ENCODE peak calls at places on chromosomes 7 and 10, in four cellular contexts. V, F, S and M are unnamed samples.

GRCh38 chr7:123715793-123716192 is 33.0 kb downstream of the WASL start:
- DNase-seq in V (no peak), F (no peak), S (no peak), M (no peak)

GRCh38 chr7:120862987-120863386 is 5.0 kb upstream of the TSPAN12 start:
- DNase-seq in V (no peak), F (no peak), S (no peak), M (no peak)

GRCh38 chr7:91945476-91945875 is 4.8 kb downstream of the AKAP9 start:
- DNase-seq in V (peak), F (no peak), S (no peak), M (no peak)

GRCh38 chr7:94314526-94314925 is 80.2 kb upstream of the COL1A2 start:
- DNase-seq in V (no peak), F (no peak), S (no peak), M (no peak)

GRCh38 chr7:81430150-81430549 is 339.7 kb downstream of the HGF start:
- DNase-seq in V (no peak), F (no peak), S (no peak), M (no peak)

GRCh38 chr7:128795129-128795528 is 3.4 kb downstream of the CCDC136 start:
- DNase-seq in V (no peak), F (no peak), S (no peak), M (no peak)

GRCh38 chr7:112381311-112382091 is 68.8 kb upstream of the IFRD1 start:
- DNase-seq in V (no peak), F (no peak), S (no peak), M (no peak)

GRCh38 chr10:129971381-129972144 is 7.5 kb upstream of the EBF3 start:
- DNase-seq in V (peak), F (no peak), S (no peak), M (no peak)

GRCh38 chr10:44376504-44377099 is 8.3 kb downstream of the CXCL12 start:
- DNase-seq in V (no peak), F (no peak), S (no peak), M (no peak)

GRCh38 chr7:1457949-1458675 is 1.2 kb downstream of the MICALL2 start:
- DNase-seq in V (no peak), F (no peak), S (no peak), M (no peak)

GRCh38 chr10:5563991-5564536 is 39.3 kb downstream of the CALML3 start:
- DNase-seq in V (peak), F (no peak), S (no peak), M (no peak)

GRCh38 chr7:150971242-150972048 is 6.7 kb downstream of the KCNH2 start:
- DNase-seq in V (peak), F (peak), S (no peak), M (no peak)

GRCh38 chr10:47277352-47278151 is 22.4 kb upstream of the GDF10 start:
- DNase-seq in V (no peak), F (no peak), S (no peak), M (no peak)

GRCh38 chr10:103224133-103224532 is 21.6 kb upstream of the RPEL1 start:
- DNase-seq in V (no peak), F (peak), S (no peak), M (no peak)

GRCh38 chr10:110834622-110835219 is 37.0 kb upstream of the PDCD4 start:
- DNase-seq in V (peak), F (peak), S (no peak), M (no peak)

GRCh38 chr7:100444311-100445278 is 8.3 kb upstream of the PPP1R35 start:
- DNase-seq in V (no peak), F (peak), S (no peak), M (no peak)

GRCh38 chr10:132198068-132198370 is 11.3 kb downstream of the DPYSL4 start:
- DNase-seq in V (no peak), F (no peak), S (no peak), M (no peak)

GRCh38 chr7:148436571-148436970 is 154.0 kb upstream of the C7orf33 start:
- DNase-seq in V (no peak), F (no peak), S (no peak), M (no peak)

GRCh38 chr10:77328272-77328816 is 309.3 kb downstream of the KCNMA1 start:
- DNase-seq in V (peak), F (peak), S (no peak), M (no peak)

GRCh38 chr7:26291699-26292538 is at the start of gene SNX10:
- DNase-seq in V (peak), F (peak), S (peak), M (peak)

GRCh38 chr10:101050206-101051069 is 11.4 kb upstream of the KAZALD1 start:
- DNase-seq in V (peak), F (peak), S (peak), M (no peak)

GRCh38 chr10:74078037-74078436 is 72.6 kb downstream of the AP3M1 start:
- DNase-seq in V (no peak), F (peak), S (no peak), M (no peak)

GRCh38 chr10:34773617-34774261 is 41.4 kb downstream of the PARD3 start:
- DNase-seq in V (no peak), F (no peak), S (no peak), M (no peak)

GRCh38 chr7:148697256-148697841 is 1.4 kb upstream of the CUL1 start:
- DNase-seq in V (peak), F (peak), S (peak), M (no peak)

GRCh38 chr10:61859786-61860185 is 41.7 kb upstream of the ARID5B start:
- DNase-seq in V (no peak), F (no peak), S (no peak), M (no peak)

GRCh38 chr10:34058922-34059614 is 724.6 kb upstream of the NRP1 start:
- DNase-seq in V (no peak), F (no peak), S (no peak), M (no peak)

GRCh38 chr7:101506531-101506930 is 122.6 kb downstream of the MYL10 start:
- DNase-seq in V (no peak), F (no peak), S (no peak), M (no peak)

GRCh38 chr7:73520673-73521635 is 1.1 kb downstream of the BAZ1B start:
- DNase-seq in V (peak), F (peak), S (no peak), M (no peak)

GRCh38 chr7:70091362-70091761 is 493.1 kb downstream of the AUTS2 start:
- DNase-seq in V (no peak), F (no peak), S (no peak), M (no peak)

GRCh38 chr7:18086165-18087030 is 58.8 kb upstream of the PRPS1L1 start:
- DNase-seq in V (peak), F (no peak), S (peak), M (no peak)
- H3K4me3 ChIP-seq in V (peak), F (no peak), S (peak), M (peak)

GRCh38 chr7:67371429-67372305 is 375.0 kb downstream of the TYW1 start:
- DNase-seq in V (peak), F (peak), S (peak), M (peak)
- TF ChIP-seq CTCF in V (peak), F (peak), S (peak), M (peak)

DNA sequence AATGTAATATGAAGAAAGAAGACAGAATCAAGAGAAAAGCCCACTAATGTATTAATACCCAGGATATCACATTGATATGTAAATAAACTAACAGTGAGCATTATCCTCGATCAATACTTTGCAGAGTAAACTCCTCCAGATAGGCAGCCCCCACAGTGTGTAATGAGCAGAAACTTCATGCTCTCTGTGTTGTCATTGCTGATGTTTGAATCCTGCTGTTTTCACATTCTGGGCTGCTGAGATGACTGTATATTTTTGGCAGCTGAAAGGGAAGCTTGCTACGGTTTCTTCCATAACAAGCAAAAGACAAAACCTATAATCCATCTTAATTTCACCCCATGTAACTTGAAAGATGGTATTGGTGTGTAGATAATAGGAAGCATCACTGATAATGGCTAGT is 15.3 kb upstream of the THSD7A start:
- DNase-seq in V (no peak), F (no peak), S (no peak), M (no peak)
- H3K4me3 ChIP-seq in V (no peak), F (no peak), S (peak), M (no peak)

DNA sequence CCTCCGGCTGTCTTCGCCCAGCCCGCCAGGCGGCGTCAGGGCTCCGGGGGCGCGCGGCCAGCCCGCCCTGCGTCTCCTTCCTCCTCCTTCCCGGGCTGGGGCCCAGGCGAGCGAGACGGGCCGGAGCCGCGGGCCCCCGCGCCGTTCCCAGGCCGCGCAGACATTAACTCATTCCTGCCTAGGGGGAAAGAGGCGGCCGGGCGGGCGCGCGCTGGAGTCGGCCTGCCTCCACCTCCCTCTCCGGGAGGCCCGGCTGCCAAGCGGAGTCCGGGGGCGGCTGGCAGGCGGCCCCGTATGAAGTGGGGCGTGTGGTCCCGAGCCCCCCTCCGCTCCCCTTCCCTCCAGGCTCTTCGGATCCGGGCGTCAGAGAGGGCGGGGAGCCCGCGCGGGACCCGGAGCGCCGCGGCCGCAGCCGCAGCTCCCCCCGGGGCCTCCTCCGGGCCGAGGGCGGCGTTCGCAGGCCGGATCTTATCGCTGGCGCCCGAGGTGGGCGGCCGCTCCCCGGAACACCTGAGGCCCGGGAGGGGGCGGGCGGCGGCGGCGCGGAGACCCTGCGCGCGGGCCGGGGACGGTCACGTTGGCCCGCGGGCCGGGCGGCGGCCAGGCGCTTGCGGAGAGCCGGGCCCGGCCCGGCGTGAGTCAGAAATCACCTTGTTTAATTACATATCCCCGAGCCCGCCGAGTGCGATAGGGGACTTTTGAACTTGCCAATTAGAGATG is 43.1 kb downstream of the LDB3 start:
- DNase-seq in V (peak), F (peak), S (peak), M (peak)
- TF ChIP-seq CTCF in V (peak), F (peak), S (peak), M (peak)

GRCh38 chr10:30364391-30365268 is 15.6 kb upstream of the MTPAP start:
- DNase-seq in V (no peak), F (no peak), S (no peak), M (no peak)
- H3K4me3 ChIP-seq in V (no peak), F (no peak), S (no peak), M (no peak)

GRCh38 chr7:143372070-143372469 is 9.1 kb upstream of the ZYX start:
- DNase-seq in V (peak), F (peak), S (no peak), M (no peak)
- TF ChIP-seq CTCF in V (no peak), F (no peak), S (no peak), M (no peak)

GRCh38 chr10:124086787-124087671 is 6.4 kb downstream of the CHST15 start:
- DNase-seq in V (no peak), F (no peak), S (no peak), M (no peak)

GRCh38 chr10:124089859-124090258 is 3.5 kb downstream of the CHST15 start:
- DNase-seq in V (no peak), F (no peak), S (no peak), M (no peak)

GRCh38 chr10:124090630-124091209 is 2.7 kb downstream of the CHST15 start:
- DNase-seq in V (peak), F (no peak), S (no peak), M (no peak)

GRCh38 chr10:124087672-124088634 is 5.4 kb downstream of the CHST15 start:
- DNase-seq in V (peak), F (no peak), S (no peak), M (no peak)

GRCh38 chr10:124088944-124089343 is 4.5 kb downstream of the CHST15 start:
- DNase-seq in V (no peak), F (no peak), S (no peak), M (no peak)
- H3K4me3 ChIP-seq in V (no peak), F (no peak), S (no peak), M (no peak)